ENCODE peak calls at places on chromosomes 16 and 17, in nine cellular contexts. F is sigmoid colon; R is A549; N is effector memory CD4-positive, alpha-beta T cell; O is aorta; P is tibial nerve; L is stomach; B is RWPE1; E is H9. U is an unnamed sample.

GRCh38 chr17:7235693-7236665 is 1.7 kb upstream of the DVL2 start:
- DNase-seq in F (peak; percentile 63), L (no peak), E (peak; percentile 20), R (no peak), N (no peak), P (no peak), O (peak; percentile 56), B (peak; percentile 44), U (no peak)

GRCh38 chr16:48206594-48207242 is 37.4 kb upstream of the LONP2 start:
- DNase-seq in N (no peak), B (peak; percentile 37), P (no peak), R (no peak), E (no peak), L (no peak), O (no peak), F (no peak), U (no peak)

GRCh38 chr16:30551781-30552180 is 6.4 kb downstream of the ZNF764 start:
- DNase-seq in R (no peak), E (no peak), N (peak; percentile 73), L (no peak), O (no peak), P (no peak), F (no peak), B (no peak), U (peak; percentile 59)

GRCh38 chr17:78575899-78576298 is 1.3 kb downstream of the DNAH17 start:
- DNase-seq in L (no peak), E (no peak), P (no peak), F (no peak), O (no peak), N (no peak), R (no peak), B (no peak), U (no peak)

GRCh38 chr17:44970136-44970737 is 2.1 kb upstream of the C1QL1 start:
- DNase-seq in O (peak; percentile 85), N (no peak), R (no peak), B (no peak), F (peak; percentile 89), L (no peak), E (peak; percentile 72), P (no peak), U (no peak)

GRCh38 chr17:41992576-41992975 is 24.7 kb downstream of the DNAJC7 start:
- DNase-seq in N (no peak), R (no peak), L (no peak), P (no peak), B (no peak), E (no peak), F (no peak), O (no peak), U (no peak)

GRCh38 chr17:66930933-66931332 is 33.6 kb upstream of the CACNG4 start:
- DNase-seq in O (no peak), N (no peak), P (no peak), E (peak; percentile 63), B (peak; percentile 57), F (peak; percentile 9), L (no peak), R (no peak), U (no peak)

GRCh38 chr17:31571124-31571892 is 179.8 kb downstream of the RAB11FIP4 start:
- DNase-seq in R (no peak), E (no peak), L (peak; percentile 74), N (no peak), O (peak; percentile 94), B (peak; percentile 67), F (peak; percentile 96), P (peak; percentile 88), U (no peak)

GRCh38 chr17:38567350-38567749 is 38.4 kb downstream of the SRCIN1 start:
- DNase-seq in O (no peak), R (no peak), N (no peak), B (no peak), E (no peak), F (no peak), P (no peak), L (no peak), U (no peak)

GRCh38 chr16:27226976-27227705 is 23.8 kb downstream of the KDM8 start:
- DNase-seq in L (no peak), P (no peak), E (no peak), F (no peak), N (no peak), B (no peak), R (no peak), O (peak; percentile 69), U (no peak)

GRCh38 chr17:40910441-40910841 is 25.4 kb upstream of the KRT20 start:
- DNase-seq in P (no peak), R (no peak), O (no peak), L (no peak), N (no peak), B (no peak), E (no peak), F (no peak), U (no peak)

GRCh38 chr17:30823425-30823824 is 1.1 kb downstream of the CRLF3 start:
- DNase-seq in P (no peak), F (no peak), E (no peak), N (no peak), L (no peak), R (no peak), B (no peak), O (no peak), U (no peak)

GRCh38 chr17:41211845-41212466 is 14.5 kb upstream of the KRTAP9-2 start:
- DNase-seq in P (no peak), E (no peak), R (peak; percentile 55), L (no peak), F (no peak), N (no peak), B (peak; percentile 7), O (no peak), U (no peak)

GRCh38 chr16:12613131-12613991 is 190.3 kb downstream of the CPPED1 start:
- DNase-seq in O (no peak), L (no peak), P (no peak), B (peak; percentile 63), N (no peak), F (no peak), E (peak; percentile 76), R (peak; percentile 61), U (no peak)

GRCh38 chr17:31476525-31477416 is 85.3 kb downstream of the RAB11FIP4 start:
- DNase-seq in O (no peak), B (no peak), R (no peak), L (peak; percentile 47), F (no peak), P (no peak), E (no peak), N (no peak), U (no peak)

GRCh38 chr17:15660077-15660476 is 24.0 kb downstream of the TRIM16 start:
- DNase-seq in L (no peak), P (no peak), F (no peak), N (no peak), E (no peak), B (no peak), R (no peak), O (no peak), U (no peak)

GRCh38 chr16:48064971-48065370 is 90.8 kb downstream of the ABCC12 start:
- DNase-seq in E (no peak), N (no peak), O (no peak), B (no peak), P (no peak), R (no peak), F (no peak), L (no peak), U (no peak)

GRCh38 chr16:81558444-81559175 is 114.0 kb downstream of the CMIP start:
- DNase-seq in E (no peak), L (peak; percentile 92), N (no peak), O (peak; percentile 68), R (peak; percentile 86), P (no peak), B (no peak), F (no peak), U (no peak)

GRCh38 chr16:4384497-4384896 is 12.8 kb downstream of the VASN start:
- DNase-seq in O (peak; percentile 86), N (no peak), E (no peak), R (no peak), P (peak; percentile 69), B (no peak), F (no peak), L (no peak), U (no peak)
- H3K27ac ChIP-seq in O (peak overlapping the region; percentile 84), N (no peak overlapping the region), E (no peak overlapping the region), R (no peak overlapping the region), P (peak overlapping the region; percentile 55), B (peak overlapping the region; percentile 95), F (peak overlapping the region; percentile 8), L (peak overlapping the region; percentile 29), U (no peak overlapping the region)

GRCh38 chr16:67841816-67842508 is at the start of gene THAP11:
- DNase-seq in R (peak; percentile 88), B (peak; percentile 90), E (peak; percentile 97), F (peak; percentile 97), N (peak; percentile 88), P (peak; percentile 86), O (peak; percentile 97), L (peak; percentile 96), U (peak; percentile 89)
- H3K27ac ChIP-seq in R (peak within 1 kb of the TSS; percentile 98), B (peak within 1 kb of the TSS; percentile 97), E (no peak within 1 kb of the TSS), F (peak within 1 kb of the TSS; percentile 99), N (peak within 1 kb of the TSS; percentile 95), P (peak within 1 kb of the TSS; percentile 97), O (no peak within 1 kb of the TSS), L (peak within 1 kb of the TSS; percentile 98), U (peak within 1 kb of the TSS; percentile 90)

DNA sequence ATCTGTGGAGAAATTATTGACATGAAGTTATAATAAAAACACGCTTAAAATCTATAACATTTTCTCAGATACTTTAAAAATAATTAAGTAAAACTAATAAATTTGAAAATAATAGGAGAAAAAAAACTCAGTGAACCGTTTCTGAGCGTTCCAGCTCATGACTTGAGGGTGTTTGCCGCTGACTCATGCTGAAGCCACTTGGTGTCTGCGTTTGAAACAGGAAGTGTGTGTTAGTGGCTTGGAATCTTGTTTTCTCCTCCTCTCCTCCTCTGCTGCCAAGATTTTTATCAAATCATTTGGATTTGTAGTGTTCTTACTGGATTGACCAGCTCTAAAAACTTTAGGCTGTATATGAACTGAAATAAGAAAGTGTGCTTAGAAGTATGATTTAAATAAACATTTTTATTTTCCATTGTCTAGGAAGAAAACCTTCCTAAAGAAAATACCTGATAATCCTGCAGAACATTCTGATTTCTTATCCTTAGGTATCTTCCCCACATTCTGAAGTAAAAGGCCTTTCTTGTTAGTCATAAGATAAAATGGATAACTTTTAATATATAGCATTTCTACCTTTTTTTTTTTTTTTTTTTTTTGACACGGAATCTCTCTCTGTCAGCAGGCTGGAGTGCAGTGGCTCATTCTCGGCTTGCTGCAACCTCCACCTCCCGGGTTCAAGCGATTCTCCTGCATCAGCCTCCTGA is 30.8 kb downstream of the USP10 start:
- DNase-seq in N (no peak), E (no peak), R (peak; percentile 82), B (peak; percentile 80), F (peak; percentile 87), P (no peak), O (no peak), L (peak; percentile 63), U (no peak)
- H3K27ac ChIP-seq in N (no peak overlapping the region), E (no peak overlapping the region), R (peak overlapping the region; percentile 84), B (peak overlapping the region; percentile 92), F (peak overlapping the region; percentile 70), P (peak overlapping the region; percentile 4), O (no peak overlapping the region), L (peak overlapping the region; percentile 72), U (peak overlapping the region; percentile 62)

DNA sequence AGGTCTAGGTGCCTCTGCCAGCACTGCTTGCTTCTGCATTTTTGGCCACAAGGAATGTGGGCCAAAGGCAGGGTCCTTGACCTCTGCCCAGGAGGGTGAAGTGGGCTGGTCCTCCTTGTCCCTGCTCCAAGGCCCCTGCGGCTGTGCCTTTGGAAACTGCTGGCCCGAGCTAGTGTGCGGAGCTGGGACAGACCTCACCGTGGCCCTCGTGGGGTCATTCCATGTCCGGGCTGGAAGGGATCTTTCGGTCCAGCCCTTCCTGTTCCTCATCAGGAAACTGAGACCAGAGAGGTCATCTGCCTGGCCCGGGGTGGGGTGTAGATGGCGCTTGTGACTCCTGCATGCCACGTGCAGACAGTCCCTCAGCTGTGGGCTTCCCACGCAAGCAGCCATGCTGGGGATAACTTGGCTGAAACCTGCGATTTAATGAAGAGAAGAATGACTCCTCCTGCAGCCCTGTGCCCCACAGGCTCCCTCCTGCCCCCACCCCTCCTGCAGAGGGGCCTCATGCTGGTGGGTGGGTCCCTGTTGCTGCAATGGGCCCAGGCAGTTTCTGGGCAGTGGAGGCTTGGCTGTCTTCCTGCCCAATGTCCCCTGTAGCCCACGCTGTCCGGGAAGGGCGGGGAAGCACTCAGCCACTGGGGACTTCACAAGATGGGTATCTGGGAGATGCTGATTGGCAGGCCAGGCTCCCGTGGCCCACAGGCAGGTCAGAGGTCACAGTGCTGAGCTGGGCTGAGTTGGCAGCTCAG is 245.2 kb downstream of the SEC14L1 start:
- DNase-seq in O (no peak), L (no peak), B (no peak), F (peak; percentile 77), E (no peak), R (no peak), P (no peak), N (no peak), U (no peak)
- H3K27ac ChIP-seq in O (no peak overlapping the region), L (peak overlapping the region; percentile 93), B (peak overlapping the region; percentile 91), F (peak overlapping the region; percentile 99), E (no peak overlapping the region), R (peak overlapping the region; percentile 39), P (peak overlapping the region; percentile 64), N (peak overlapping the region; percentile 51), U (peak overlapping the region; percentile 9)

U was measured in CD8-positive, alpha-beta memory T cell.